ENCODE peak calls at places on chromosomes 16 and 17, in seven cellular contexts. One of them, this sample, is unnamed.

GRCh38 chr16:28538733-28539596 is at the start of gene NUPR1:
- DNase-seq in Panc1: peak; percentile 75
- DNase-seq in esophagus muscularis mucosa: peak; percentile 99
- DNase-seq in HCT116: no peak
- DNase-seq in K562: no peak
- DNase-seq in suprapubic skin: peak; percentile 97
- DNase-seq in stomach: peak; percentile 95
- DNase-seq in this sample: peak; percentile 99

GRCh38 chr17:79947351-79948031 is 88.2 kb downstream of the TBC1D16 start:
- DNase-seq in Panc1: no peak
- DNase-seq in esophagus muscularis mucosa: no peak
- DNase-seq in HCT116: no peak
- DNase-seq in K562: no peak
- DNase-seq in suprapubic skin: peak; percentile 70
- DNase-seq in stomach: no peak
- DNase-seq in this sample: peak; percentile 72

GRCh38 chr17:2137342-2138098 is 82.6 kb downstream of the HIC1 start:
- DNase-seq in Panc1: no peak
- DNase-seq in esophagus muscularis mucosa: no peak
- DNase-seq in HCT116: peak; percentile 34
- DNase-seq in K562: no peak
- DNase-seq in suprapubic skin: no peak
- DNase-seq in stomach: no peak
- DNase-seq in this sample: no peak

GRCh38 chr17:36913132-36913531 is 24.1 kb upstream of the LHX1 start:
- DNase-seq in Panc1: no peak
- DNase-seq in esophagus muscularis mucosa: no peak
- DNase-seq in HCT116: no peak
- DNase-seq in K562: no peak
- DNase-seq in suprapubic skin: no peak
- DNase-seq in stomach: no peak
- DNase-seq in this sample: no peak

GRCh38 chr16:79628501-79628975 is 28.0 kb upstream of the MAF start:
- DNase-seq in Panc1: no peak
- DNase-seq in esophagus muscularis mucosa: no peak
- DNase-seq in HCT116: no peak
- DNase-seq in K562: no peak
- DNase-seq in suprapubic skin: no peak
- DNase-seq in stomach: no peak
- DNase-seq in this sample: no peak

GRCh38 chr17:29930399-29931010 is 477 bp upstream of the SSH2 start:
- DNase-seq in Panc1: no peak
- DNase-seq in esophagus muscularis mucosa: no peak
- DNase-seq in HCT116: no peak
- DNase-seq in K562: peak; percentile 9
- DNase-seq in suprapubic skin: no peak
- DNase-seq in stomach: no peak
- DNase-seq in this sample: no peak

GRCh38 chr17:67624886-67625656 is 92.7 kb upstream of the NOL11 start:
- DNase-seq in Panc1: no peak
- DNase-seq in esophagus muscularis mucosa: no peak
- DNase-seq in HCT116: no peak
- DNase-seq in K562: no peak
- DNase-seq in suprapubic skin: no peak
- DNase-seq in stomach: no peak
- DNase-seq in this sample: no peak

GRCh38 chr17:58312824-58313223 is 15.8 kb downstream of the TSPOAP1 start:
- DNase-seq in Panc1: no peak
- DNase-seq in esophagus muscularis mucosa: no peak
- DNase-seq in HCT116: no peak
- DNase-seq in K562: no peak
- DNase-seq in suprapubic skin: no peak
- DNase-seq in stomach: no peak
- DNase-seq in this sample: no peak

GRCh38 chr17:61517265-61517664 is 65.0 kb downstream of the TBX4 start:
- DNase-seq in Panc1: no peak
- DNase-seq in esophagus muscularis mucosa: peak; percentile 10
- DNase-seq in HCT116: no peak
- DNase-seq in K562: no peak
- DNase-seq in suprapubic skin: no peak
- DNase-seq in stomach: no peak
- DNase-seq in this sample: no peak

GRCh38 chr17:79834575-79835469 is 4.4 kb downstream of the CBX4 start:
- DNase-seq in Panc1: no peak
- DNase-seq in esophagus muscularis mucosa: no peak
- DNase-seq in HCT116: no peak
- DNase-seq in K562: no peak
- DNase-seq in suprapubic skin: no peak
- DNase-seq in stomach: no peak
- DNase-seq in this sample: no peak

GRCh38 chr16:54077412-54077821 is 209.2 kb downstream of the IRX3 start:
- DNase-seq in Panc1: peak; percentile 64
- DNase-seq in esophagus muscularis mucosa: no peak
- DNase-seq in HCT116: no peak
- DNase-seq in K562: no peak
- DNase-seq in suprapubic skin: no peak
- DNase-seq in stomach: no peak
- DNase-seq in this sample: no peak

GRCh38 chr16:28879261-28879840 is 1.1 kb downstream of the ATP2A1 start:
- DNase-seq in Panc1: no peak
- DNase-seq in esophagus muscularis mucosa: no peak
- DNase-seq in HCT116: no peak
- DNase-seq in K562: no peak
- DNase-seq in suprapubic skin: no peak
- DNase-seq in stomach: no peak
- DNase-seq in this sample: no peak

GRCh38 chr17:8674344-8675305 is 44.1 kb upstream of the MYH10 start:
- DNase-seq in Panc1: no peak
- DNase-seq in esophagus muscularis mucosa: no peak
- DNase-seq in HCT116: no peak
- DNase-seq in K562: no peak
- DNase-seq in suprapubic skin: no peak
- DNase-seq in stomach: no peak
- DNase-seq in this sample: no peak

GRCh38 chr17:72930031-72930430 is 162.5 kb downstream of the SLC39A11 start:
- DNase-seq in Panc1: no peak
- DNase-seq in esophagus muscularis mucosa: no peak
- DNase-seq in HCT116: no peak
- DNase-seq in K562: no peak
- DNase-seq in suprapubic skin: no peak
- DNase-seq in stomach: no peak
- DNase-seq in this sample: no peak

GRCh38 chr17:81121841-81122733 is 43.2 kb upstream of the PVALEF start:
- DNase-seq in Panc1: no peak
- DNase-seq in esophagus muscularis mucosa: no peak
- DNase-seq in HCT116: no peak
- DNase-seq in K562: no peak
- DNase-seq in suprapubic skin: no peak
- DNase-seq in stomach: no peak
- DNase-seq in this sample: no peak

GRCh38 chr17:44110823-44111633 is 12.4 kb downstream of the HDAC5 start:
- DNase-seq in Panc1: no peak
- DNase-seq in esophagus muscularis mucosa: peak; percentile 98
- DNase-seq in HCT116: no peak
- DNase-seq in K562: peak; percentile 95
- DNase-seq in suprapubic skin: peak; percentile 96
- DNase-seq in stomach: peak; percentile 98
- DNase-seq in this sample: peak; percentile 94

GRCh38 chr17:73401911-73402310 is 90.1 kb upstream of the CDC42EP4 start:
- DNase-seq in Panc1: no peak
- DNase-seq in esophagus muscularis mucosa: no peak
- DNase-seq in HCT116: no peak
- DNase-seq in K562: peak; percentile 45
- DNase-seq in suprapubic skin: no peak
- DNase-seq in stomach: no peak
- DNase-seq in this sample: no peak

GRCh38 chr17:82214012-82214628 is 1.5 kb upstream of the CCDC57 start:
- DNase-seq in Panc1: no peak
- DNase-seq in esophagus muscularis mucosa: no peak
- DNase-seq in HCT116: no peak
- DNase-seq in K562: no peak
- DNase-seq in suprapubic skin: no peak
- DNase-seq in stomach: no peak
- DNase-seq in this sample: no peak

GRCh38 chr17:57166803-57167202 is 81.8 kb downstream of the AKAP1 start:
- DNase-seq in Panc1: no peak
- DNase-seq in esophagus muscularis mucosa: no peak
- DNase-seq in HCT116: peak; percentile 26
- DNase-seq in K562: no peak
- DNase-seq in suprapubic skin: no peak
- DNase-seq in stomach: no peak
- DNase-seq in this sample: no peak

GRCh38 chr17:17812211-17813054 is 24.4 kb downstream of the SREBF1 start:
- DNase-seq in Panc1: no peak
- DNase-seq in esophagus muscularis mucosa: peak; percentile 97
- DNase-seq in HCT116: no peak
- DNase-seq in K562: peak; percentile 72
- DNase-seq in suprapubic skin: no peak
- DNase-seq in stomach: peak; percentile 79
- DNase-seq in this sample: peak; percentile 69

GRCh38 chr16:13895516-13895915 is 24.4 kb upstream of the ERCC4 start:
- DNase-seq in Panc1: no peak
- DNase-seq in esophagus muscularis mucosa: no peak
- DNase-seq in HCT116: no peak
- DNase-seq in K562: no peak
- DNase-seq in suprapubic skin: no peak
- DNase-seq in stomach: no peak
- DNase-seq in this sample: no peak

GRCh38 chr16:13897806-13898205 is 22.1 kb upstream of the ERCC4 start:
- DNase-seq in Panc1: no peak
- DNase-seq in esophagus muscularis mucosa: no peak
- DNase-seq in HCT116: no peak
- DNase-seq in K562: no peak
- DNase-seq in suprapubic skin: no peak
- DNase-seq in stomach: no peak
- DNase-seq in this sample: no peak

GRCh38 chr16:13898233-13898632 is 21.7 kb upstream of the ERCC4 start:
- DNase-seq in Panc1: no peak
- DNase-seq in esophagus muscularis mucosa: no peak
- DNase-seq in HCT116: no peak
- DNase-seq in K562: no peak
- DNase-seq in suprapubic skin: no peak
- DNase-seq in stomach: no peak
- DNase-seq in this sample: no peak

GRCh38 chr16:13892301-13892700 is 27.7 kb upstream of the ERCC4 start:
- DNase-seq in Panc1: no peak
- DNase-seq in esophagus muscularis mucosa: peak; percentile 77
- DNase-seq in HCT116: no peak
- DNase-seq in K562: no peak
- DNase-seq in suprapubic skin: no peak
- DNase-seq in stomach: no peak
- DNase-seq in this sample: no peak

GRCh38 chr16:13896543-13897182 is 23.3 kb upstream of the ERCC4 start:
- DNase-seq in Panc1: no peak
- DNase-seq in esophagus muscularis mucosa: no peak
- DNase-seq in HCT116: peak; percentile 36
- DNase-seq in K562: no peak
- DNase-seq in suprapubic skin: no peak
- DNase-seq in stomach: no peak
- DNase-seq in this sample: no peak
- TF ChIP-seq CTCF in Panc1: peak; percentile 73
- TF ChIP-seq CTCF in esophagus muscularis mucosa: no peak
- TF ChIP-seq CTCF in HCT116: peak; percentile 54
- TF ChIP-seq CTCF in K562: peak; percentile 46
- TF ChIP-seq CTCF in suprapubic skin: no peak
- TF ChIP-seq CTCF in stomach: no peak
- TF ChIP-seq CTCF in this sample: no peak

GRCh38 chr17:49845210-49845782 is 2.6 kb downstream of the TAC4 start:
- DNase-seq in Panc1: no peak
- DNase-seq in esophagus muscularis mucosa: no peak
- DNase-seq in HCT116: no peak
- DNase-seq in K562: no peak
- DNase-seq in suprapubic skin: no peak
- DNase-seq in stomach: no peak
- DNase-seq in this sample: no peak
- TF ChIP-seq POLR2AphosphoS5 in Panc1: no peak
- TF ChIP-seq POLR2AphosphoS5 in esophagus muscularis mucosa: peak; percentile 53
- TF ChIP-seq POLR2AphosphoS5 in HCT116: no peak
- TF ChIP-seq POLR2AphosphoS5 in K562: no peak
- TF ChIP-seq POLR2AphosphoS5 in suprapubic skin: no peak
- TF ChIP-seq POLR2AphosphoS5 in stomach: no peak
- TF ChIP-seq POLR2AphosphoS5 in this sample: no peak

DNA sequence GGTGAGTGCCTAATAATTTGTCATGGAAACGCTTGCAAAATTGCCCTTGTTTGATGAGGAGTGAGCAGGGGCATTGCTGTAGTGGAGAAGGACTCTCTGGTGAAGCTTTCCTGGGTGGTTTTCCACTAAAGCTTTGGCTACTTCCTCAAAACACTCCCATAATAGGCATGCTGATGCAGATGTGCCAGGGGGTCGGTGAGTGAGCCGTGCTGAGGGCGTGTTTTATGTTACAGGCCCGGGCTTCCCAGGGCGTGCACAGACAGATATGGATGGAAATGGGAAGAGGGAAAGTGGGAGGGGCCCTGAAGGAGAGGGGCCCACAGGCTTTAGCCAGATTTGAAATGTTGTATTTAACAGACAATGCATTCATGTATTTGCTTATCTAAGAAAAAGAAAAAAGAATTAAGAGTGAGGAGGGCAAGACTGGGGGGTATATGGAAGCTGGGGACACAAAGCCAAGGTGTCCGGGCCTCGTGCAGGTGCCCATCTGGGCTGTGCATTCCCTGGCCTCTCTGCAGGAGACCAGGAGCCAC is 56.3 kb downstream of the IL21R start:
- DNase-seq in Panc1: no peak
- DNase-seq in esophagus muscularis mucosa: no peak
- DNase-seq in HCT116: no peak
- DNase-seq in K562: no peak
- DNase-seq in suprapubic skin: no peak
- DNase-seq in stomach: no peak
- DNase-seq in this sample: no peak
- H3K27ac ChIP-seq in Panc1: no peak overlapping the region
- H3K27ac ChIP-seq in esophagus muscularis mucosa: no peak overlapping the region
- H3K27ac ChIP-seq in HCT116: no peak overlapping the region
- H3K27ac ChIP-seq in K562: no peak overlapping the region
- H3K27ac ChIP-seq in suprapubic skin: no peak overlapping the region
- H3K27ac ChIP-seq in stomach: no peak overlapping the region
- H3K27ac ChIP-seq in this sample: no peak overlapping the region

GRCh38 chr17:31525801-31526549 is 134.5 kb downstream of the RAB11FIP4 start:
- DNase-seq in Panc1: no peak
- DNase-seq in esophagus muscularis mucosa: no peak
- DNase-seq in HCT116: no peak
- DNase-seq in K562: peak; percentile 36
- DNase-seq in suprapubic skin: no peak
- DNase-seq in stomach: no peak
- DNase-seq in this sample: no peak

GRCh38 chr17:31529841-31530251 is 138.4 kb downstream of the RAB11FIP4 start:
- DNase-seq in Panc1: no peak
- DNase-seq in esophagus muscularis mucosa: no peak
- DNase-seq in HCT116: no peak
- DNase-seq in K562: no peak
- DNase-seq in suprapubic skin: no peak
- DNase-seq in stomach: no peak
- DNase-seq in this sample: no peak

GRCh38 chr17:31528291-31528874 is 136.9 kb downstream of the RAB11FIP4 start:
- DNase-seq in Panc1: no peak
- DNase-seq in esophagus muscularis mucosa: no peak
- DNase-seq in HCT116: no peak
- DNase-seq in K562: no peak
- DNase-seq in suprapubic skin: no peak
- DNase-seq in stomach: no peak
- DNase-seq in this sample: no peak

GRCh38 chr17:31524926-31525800 is 133.7 kb downstream of the RAB11FIP4 start:
- DNase-seq in Panc1: no peak
- DNase-seq in esophagus muscularis mucosa: peak; percentile 97
- DNase-seq in HCT116: peak; percentile 49
- DNase-seq in K562: peak; percentile 88
- DNase-seq in suprapubic skin: peak; percentile 91
- DNase-seq in stomach: peak; percentile 95
- DNase-seq in this sample: peak; percentile 95

GRCh38 chr17:31527606-31528005 is 136.1 kb downstream of the RAB11FIP4 start:
- DNase-seq in Panc1: no peak
- DNase-seq in esophagus muscularis mucosa: no peak
- DNase-seq in HCT116: no peak
- DNase-seq in K562: no peak
- DNase-seq in suprapubic skin: no peak
- DNase-seq in stomach: no peak
- DNase-seq in this sample: no peak
- TF ChIP-seq CTCF in Panc1: no peak
- TF ChIP-seq CTCF in esophagus muscularis mucosa: no peak
- TF ChIP-seq CTCF in HCT116: no peak
- TF ChIP-seq CTCF in K562: no peak
- TF ChIP-seq CTCF in suprapubic skin: no peak
- TF ChIP-seq CTCF in stomach: no peak
- TF ChIP-seq CTCF in this sample: no peak